ENCODE peak calls at places on chromosomes 7 and 10, in four cellular contexts. One of them, this sample, is unnamed.

GRCh38 chr10:68327889-68328786 is 3.7 kb upstream of the HNRNPH3 start:
- DNase-seq in GM12878: no peak
- DNase-seq in HepG2: peak
- DNase-seq in H1: no peak
- DNase-seq in this sample: no peak

GRCh38 chr10:118823256-118823907 is 68.6 kb upstream of the CACUL1 start:
- DNase-seq in GM12878: no peak
- DNase-seq in HepG2: no peak
- DNase-seq in H1: no peak
- DNase-seq in this sample: no peak

GRCh38 chr10:66284621-66285020 is 641.2 kb upstream of the LRRTM3 start:
- DNase-seq in GM12878: no peak
- DNase-seq in HepG2: no peak
- DNase-seq in H1: no peak
- DNase-seq in this sample: no peak

GRCh38 chr10:104581884-104582603 is 59.0 kb upstream of the SORCS3 start:
- DNase-seq in GM12878: no peak
- DNase-seq in HepG2: no peak
- DNase-seq in H1: no peak
- DNase-seq in this sample: no peak

GRCh38 chr10:7193369-7193768 is 217.5 kb downstream of the SFMBT2 start:
- DNase-seq in GM12878: no peak
- DNase-seq in HepG2: no peak
- DNase-seq in H1: no peak
- DNase-seq in this sample: no peak

GRCh38 chr10:17199351-17199804 is 2.1 kb downstream of the TRDMT1 start:
- DNase-seq in GM12878: no peak
- DNase-seq in HepG2: no peak
- DNase-seq in H1: no peak
- DNase-seq in this sample: no peak

GRCh38 chr7:4266270-4267040 is 415.6 kb upstream of the FOXK1 start:
- DNase-seq in GM12878: no peak
- DNase-seq in HepG2: no peak
- DNase-seq in H1: peak
- DNase-seq in this sample: no peak

GRCh38 chr7:79298145-79298760 is 155.2 kb downstream of the MAGI2 start:
- DNase-seq in GM12878: no peak
- DNase-seq in HepG2: peak
- DNase-seq in H1: no peak
- DNase-seq in this sample: peak

GRCh38 chr7:45092931-45093235 is 4.1 kb upstream of the NACAD start:
- DNase-seq in GM12878: no peak
- DNase-seq in HepG2: no peak
- DNase-seq in H1: no peak
- DNase-seq in this sample: no peak

GRCh38 chr10:12196531-12197211 is 683 bp downstream of the CDC123 start:
- DNase-seq in GM12878: no peak
- DNase-seq in HepG2: no peak
- DNase-seq in H1: no peak
- DNase-seq in this sample: peak

GRCh38 chr7:116601426-116601825 is 70.6 kb upstream of the MET start:
- DNase-seq in GM12878: no peak
- DNase-seq in HepG2: no peak
- DNase-seq in H1: no peak
- DNase-seq in this sample: no peak

GRCh38 chr7:96598421-96598820 is 111.2 kb downstream of the SEM1 start:
- DNase-seq in GM12878: no peak
- DNase-seq in HepG2: no peak
- DNase-seq in H1: no peak
- DNase-seq in this sample: no peak

GRCh38 chr7:66176914-66177313 is 28.2 kb upstream of the TPST1 start:
- DNase-seq in GM12878: no peak
- DNase-seq in HepG2: no peak
- DNase-seq in H1: no peak
- DNase-seq in this sample: no peak

GRCh38 chr7:80721880-80722595 is 83.6 kb downstream of the CD36 start:
- DNase-seq in GM12878: no peak
- DNase-seq in HepG2: no peak
- DNase-seq in H1: no peak
- DNase-seq in this sample: no peak

GRCh38 chr10:51422311-51423120 is 276.9 kb downstream of the CSTF2T start:
- DNase-seq in GM12878: peak
- DNase-seq in HepG2: peak
- DNase-seq in H1: peak
- DNase-seq in this sample: peak

GRCh38 chr10:114042895-114043531 is 653 bp upstream of the ADRB1 start:
- DNase-seq in GM12878: no peak
- DNase-seq in HepG2: no peak
- DNase-seq in H1: peak
- DNase-seq in this sample: peak

GRCh38 chr7:70321016-70321415 is 722.7 kb downstream of the AUTS2 start:
- DNase-seq in GM12878: no peak
- DNase-seq in HepG2: no peak
- DNase-seq in H1: no peak
- DNase-seq in this sample: no peak

GRCh38 chr7:76296743-76297740 is 5.4 kb upstream of the HSPB1 start:
- DNase-seq in GM12878: no peak
- DNase-seq in HepG2: peak
- DNase-seq in H1: no peak
- DNase-seq in this sample: no peak
- H3K9ac ChIP-seq in GM12878: no peak
- H3K9ac ChIP-seq in HepG2: no peak
- H3K9ac ChIP-seq in H1: no peak
- H3K9ac ChIP-seq in this sample: no peak

DNA sequence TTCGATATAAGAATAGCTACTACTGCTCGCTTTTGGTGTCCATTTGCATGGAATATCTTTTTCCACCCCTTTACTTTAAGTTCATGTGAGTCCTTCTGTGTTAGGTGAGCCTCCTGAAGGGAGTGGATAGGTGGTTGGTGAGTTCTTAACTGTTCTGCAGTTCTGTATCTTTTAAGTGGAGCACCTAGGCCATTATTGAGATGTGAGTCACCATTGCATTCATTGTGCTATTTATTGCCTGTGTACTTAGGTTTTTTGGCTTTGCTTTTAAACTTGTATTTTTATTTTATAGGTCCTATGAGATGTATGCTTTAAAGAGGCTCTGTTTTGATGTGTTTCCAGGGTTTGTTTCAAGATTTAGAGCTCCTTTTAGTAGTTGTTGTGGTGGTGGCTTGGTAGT is 1430.8 kb downstream of the REEP3 start:
- DNase-seq in GM12878: no peak
- DNase-seq in HepG2: no peak
- DNase-seq in H1: no peak
- DNase-seq in this sample: no peak
- TF ChIP-seq SUZ12 in GM12878: no peak
- TF ChIP-seq SUZ12 in HepG2: no peak
- TF ChIP-seq SUZ12 in H1: no peak
- TF ChIP-seq SUZ12 in this sample: no peak

DNA sequence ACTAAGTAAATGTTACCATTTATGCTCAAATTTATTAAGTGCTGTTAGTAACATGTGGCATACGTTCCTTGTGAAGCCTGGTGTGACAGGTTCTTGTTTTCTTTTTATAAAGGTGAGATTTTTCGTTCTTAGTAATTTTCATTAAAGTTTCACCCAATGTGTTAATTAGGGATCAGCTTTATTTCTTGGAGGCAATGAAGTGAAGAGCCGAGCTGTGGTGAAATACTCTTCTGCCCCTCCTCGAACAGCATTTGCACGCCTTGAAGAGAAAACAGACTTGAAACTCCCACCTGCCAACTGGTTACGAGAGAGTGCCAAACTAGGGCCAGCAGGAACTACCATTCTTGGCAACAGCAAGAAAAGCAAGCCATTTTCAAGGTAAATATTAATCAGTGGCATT is 1.5 kb downstream of the EDRF1 start:
- DNase-seq in GM12878: peak
- DNase-seq in HepG2: no peak
- DNase-seq in H1: no peak
- DNase-seq in this sample: no peak
- H3K9ac ChIP-seq in GM12878: peak
- H3K9ac ChIP-seq in HepG2: peak
- H3K9ac ChIP-seq in H1: no peak
- H3K9ac ChIP-seq in this sample: no peak

DNA sequence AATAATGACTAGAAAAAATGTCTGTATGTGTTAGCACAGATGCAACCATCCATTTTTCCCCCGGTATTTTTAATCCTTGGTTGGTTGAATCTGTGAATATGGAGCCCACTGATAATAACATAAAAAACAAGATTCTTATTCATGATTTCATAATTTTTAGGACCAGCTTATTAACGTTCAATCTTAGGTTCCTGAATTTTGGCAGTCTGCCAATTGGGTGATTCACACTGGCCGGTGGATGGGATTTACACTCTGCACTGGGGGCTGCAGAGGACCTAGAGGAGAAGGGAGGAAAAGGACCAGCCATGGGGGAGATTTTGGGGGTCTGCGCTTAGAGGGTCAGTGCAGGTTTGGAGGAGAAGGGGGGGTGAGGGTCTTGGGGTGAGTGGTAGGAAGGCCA is 327.9 kb downstream of the ACTR3B start:
- DNase-seq in GM12878: no peak
- DNase-seq in HepG2: no peak
- DNase-seq in H1: no peak
- DNase-seq in this sample: no peak
- TF ChIP-seq SUZ12 in GM12878: no peak
- TF ChIP-seq SUZ12 in HepG2: no peak
- TF ChIP-seq SUZ12 in H1: no peak
- TF ChIP-seq SUZ12 in this sample: no peak

GRCh38 chr10:110971638-110972037 is 52.2 kb downstream of the SHOC2 start:
- DNase-seq in GM12878: no peak
- DNase-seq in HepG2: no peak
- DNase-seq in H1: no peak
- DNase-seq in this sample: no peak
- H3K9ac ChIP-seq in GM12878: no peak
- H3K9ac ChIP-seq in HepG2: no peak
- H3K9ac ChIP-seq in H1: no peak
- H3K9ac ChIP-seq in this sample: no peak

DNA sequence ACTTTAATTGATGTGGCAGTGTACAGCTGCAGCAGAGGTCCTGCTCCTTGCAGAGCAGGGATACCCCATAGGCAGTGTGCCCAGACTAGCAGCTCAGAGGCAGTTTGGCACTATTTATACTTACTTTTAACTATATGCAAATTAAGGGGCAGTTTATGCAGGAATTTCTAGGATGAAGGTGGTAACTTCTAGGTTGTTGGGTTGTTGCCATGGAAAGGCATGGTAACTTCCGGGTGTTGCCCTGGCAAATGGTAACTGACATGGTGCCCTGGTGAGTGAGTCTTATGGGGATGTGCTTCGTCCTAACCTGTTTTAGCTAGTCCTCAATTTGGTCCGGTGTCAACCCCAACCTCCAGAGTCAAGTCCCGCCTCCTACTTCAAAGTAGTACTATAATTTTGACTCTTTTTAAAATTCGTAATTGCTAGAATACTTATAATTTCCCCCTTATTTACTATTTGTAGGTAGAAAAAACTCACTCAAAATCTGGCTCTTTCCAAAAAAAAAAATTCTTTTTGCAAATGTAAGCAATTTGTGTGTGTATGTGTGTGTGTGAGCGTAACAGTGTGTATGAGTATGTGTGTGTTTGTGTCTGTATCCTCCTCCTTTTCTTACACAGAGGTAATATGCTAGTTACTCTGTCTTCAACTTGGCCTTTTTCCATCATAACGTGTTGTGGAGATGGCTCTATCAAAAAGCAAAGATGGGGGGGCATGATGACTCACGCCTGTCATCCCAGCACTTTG is 5.9 kb downstream of the COL26A1 start:
- DNase-seq in GM12878: no peak
- DNase-seq in HepG2: no peak
- DNase-seq in H1: no peak
- DNase-seq in this sample: no peak
- TF ChIP-seq SUZ12 in GM12878: no peak
- TF ChIP-seq SUZ12 in HepG2: no peak
- TF ChIP-seq SUZ12 in H1: no peak
- TF ChIP-seq SUZ12 in this sample: no peak

GRCh38 chr7:127950233-127950935 is 80.9 kb downstream of the LRRC4 start:
- DNase-seq in GM12878: no peak
- DNase-seq in HepG2: no peak
- DNase-seq in H1: no peak
- DNase-seq in this sample: no peak
- H3K9ac ChIP-seq in GM12878: no peak
- H3K9ac ChIP-seq in HepG2: no peak
- H3K9ac ChIP-seq in H1: no peak
- H3K9ac ChIP-seq in this sample: no peak

GRCh38 chr7:27689045-27689877 is 26.6 kb upstream of the HIBADH start:
- DNase-seq in GM12878: no peak
- DNase-seq in HepG2: peak
- DNase-seq in H1: peak
- DNase-seq in this sample: peak
- TF ChIP-seq SUZ12 in GM12878: no peak
- TF ChIP-seq SUZ12 in HepG2: no peak
- TF ChIP-seq SUZ12 in H1: no peak
- TF ChIP-seq SUZ12 in this sample: no peak

GRCh38 chr10:34427911-34428216 is 387.2 kb downstream of the PARD3 start:
- DNase-seq in GM12878: no peak
- DNase-seq in HepG2: no peak
- DNase-seq in H1: no peak
- DNase-seq in this sample: no peak
- H3K9ac ChIP-seq in GM12878: no peak
- H3K9ac ChIP-seq in HepG2: no peak
- H3K9ac ChIP-seq in H1: peak
- H3K9ac ChIP-seq in this sample: no peak

DNA sequence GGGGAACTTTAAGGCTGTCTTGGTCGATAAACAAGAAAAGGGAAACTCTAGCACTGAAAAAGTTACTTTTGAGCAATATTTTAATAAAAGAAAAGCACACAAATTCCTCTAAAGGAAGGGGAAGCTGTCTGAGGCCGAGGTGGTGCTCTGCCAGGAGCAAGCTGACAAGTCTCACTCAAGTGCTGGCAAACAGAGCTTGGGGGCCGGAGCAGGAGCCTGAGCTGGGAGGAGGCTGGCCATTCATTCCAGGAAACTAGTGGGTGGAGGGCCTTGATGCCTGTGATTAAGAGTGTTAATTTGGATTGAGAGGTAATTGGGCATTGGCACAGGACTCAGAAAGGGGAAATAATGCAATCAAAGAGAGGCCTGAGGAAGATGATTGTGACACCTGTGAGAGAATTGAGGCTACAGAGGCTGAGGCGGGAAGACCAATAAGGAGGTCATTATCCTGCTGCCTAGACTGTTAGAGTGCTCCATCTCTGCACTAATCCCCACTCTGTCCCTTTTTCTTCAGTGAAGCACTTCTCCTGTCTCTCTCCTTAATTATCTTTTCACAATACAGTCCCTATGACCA is 154.9 kb upstream of the COL1A2 start:
- DNase-seq in GM12878: no peak
- DNase-seq in HepG2: no peak
- DNase-seq in H1: no peak
- DNase-seq in this sample: no peak
- TF ChIP-seq SUZ12 in GM12878: no peak
- TF ChIP-seq SUZ12 in HepG2: no peak
- TF ChIP-seq SUZ12 in H1: no peak
- TF ChIP-seq SUZ12 in this sample: no peak

This sample was measured in NT2/D1.